ENCODE peak calls at places on chromosomes 2 and 18, in four cellular contexts. A is iPS DF 19.7; J is activated naive CD4-positive, alpha-beta T cell treated with Interleukin-2 at 50 U/mL for 16 hours; Q is skeletal muscle cell. G is an unnamed sample.

GRCh38 chr2:37590119-37590571 is 81.3 kb downstream of the CDC42EP3 start:
- DNase-seq in A (no peak), J (no peak), Q (peak; percentile 98), G (no peak)

GRCh38 chr2:234708091-234708683 is 211.3 kb upstream of the ARL4C start:
- DNase-seq in A (no peak), J (no peak), Q (no peak), G (no peak)

GRCh38 chr2:63399171-63399570 is 189.1 kb downstream of the WDPCP start:
- DNase-seq in A (no peak), J (no peak), Q (no peak), G (no peak)

GRCh38 chr2:135821190-135821589 is 15.8 kb downstream of the LCT start:
- DNase-seq in A (no peak), J (no peak), Q (no peak), G (no peak)

GRCh38 chr18:79447703-79448367 is 52.1 kb downstream of the NFATC1 start:
- DNase-seq in A (no peak), J (peak; percentile 27), Q (no peak), G (no peak)

GRCh38 chr18:6205706-6206105 is 209.0 kb downstream of the L3MBTL4 start:
- DNase-seq in A (no peak), J (no peak), Q (no peak), G (no peak)

GRCh38 chr2:36352024-36352398 is 3.6 kb upstream of the CRIM1 start:
- DNase-seq in A (no peak), J (no peak), Q (no peak), G (no peak)

GRCh38 chr2:127081826-127082633 is 24.9 kb downstream of the BIN1 start:
- DNase-seq in A (no peak), J (peak; percentile 73), Q (no peak), G (no peak)

GRCh38 chr2:156437272-156437671 is 1.1 kb downstream of the GPD2 start:
- DNase-seq in A (no peak), J (no peak), Q (no peak), G (no peak)

GRCh38 chr2:32864761-32865160 is 82.0 kb upstream of the LTBP1 start:
- DNase-seq in A (no peak), J (no peak), Q (peak; percentile 55), G (no peak)

GRCh38 chr2:179412116-179412515 is 147.5 kb upstream of the SESTD1 start:
- DNase-seq in A (no peak), J (no peak), Q (peak; percentile 26), G (no peak)

GRCh38 chr2:191382801-191383200 is 137.6 kb downstream of the MYO1B start:
- DNase-seq in A (no peak), J (no peak), Q (peak; percentile 69), G (no peak)

GRCh38 chr2:160920791-160921303 is 239.4 kb upstream of the TANK start:
- DNase-seq in A (no peak), J (no peak), Q (peak; percentile 86), G (no peak)

GRCh38 chr2:241545523-241546473 is 12.7 kb upstream of the BOK start:
- DNase-seq in A (no peak), J (no peak), Q (no peak), G (no peak)

GRCh38 chr2:28577796-28578680 is 82.2 kb downstream of the PLB1 start:
- DNase-seq in A (no peak), J (no peak), Q (no peak), G (no peak)

GRCh38 chr2:205675861-205676516 is 6.3 kb upstream of the NRP2 start:
- DNase-seq in A (no peak), J (no peak), Q (no peak), G (no peak)

GRCh38 chr18:13620206-13620672 is 106.1 kb downstream of the FAM210A start:
- DNase-seq in A (no peak), J (no peak), Q (no peak), G (no peak)